ENCODE peak calls at places on chromosomes 13 and 19, in nine cellular contexts. M is stimulated activated CD4-positive, alpha-beta T cell treated with anti-CD3 and anti-CD28 coated beads, Interleukin-4, amount 100 ng/mL, for 4 hours; U is MCF 10A; A is vagina; S is EL; I is NK-92 treated with Interleukin-12 subunit alpha and Interleukin-12 subunit beta, amount 100 ng/mL, for 24 hours; Q is dorsolateral prefrontal cortex; R is naive thymus-derived CD8-positive, alpha-beta T cell; C is astrocyte. N is an unnamed sample.

GRCh38 chr19:31270897-31271568 is 78.2 kb downstream of the TSHZ3 start:
- DNase-seq in M (no peak), U (no peak), A (no peak), S (no peak), I (no peak), Q (no peak), R (no peak), C (peak), N (no peak)

GRCh38 chr19:48713041-48713863 is 6.3 kb downstream of the MAMSTR start:
- DNase-seq in M (no peak), U (peak), A (no peak), S (peak), I (no peak), Q (no peak), R (no peak), C (no peak), N (no peak)

GRCh38 chr19:45200614-45201013 is 22.0 kb downstream of the BLOC1S3 start:
- DNase-seq in M (no peak), U (peak), A (no peak), S (peak), I (no peak), Q (peak), R (no peak), C (no peak), N (no peak)

GRCh38 chr13:112606125-112607001 is 18.4 kb upstream of the TUBGCP3 start:
- DNase-seq in M (peak), U (peak), A (no peak), S (peak), I (peak), Q (peak), R (peak), C (peak), N (peak)

GRCh38 chr19:30408734-30409301 is 36.6 kb downstream of the ZNF536 start:
- DNase-seq in M (no peak), U (no peak), A (no peak), S (no peak), I (no peak), Q (no peak), R (no peak), C (no peak), N (no peak)

GRCh38 chr13:21576424-21576823 is 27.5 kb downstream of the MICU2 start:
- DNase-seq in M (no peak), U (no peak), A (no peak), S (peak), I (no peak), Q (no peak), R (no peak), C (no peak), N (no peak)

GRCh38 chr13:101727118-101727517 is 274.6 kb downstream of the ITGBL1 start:
- DNase-seq in M (no peak), U (no peak), A (no peak), S (no peak), I (no peak), Q (no peak), R (no peak), C (no peak), N (no peak)

GRCh38 chr13:51781246-51782022 is 22.5 kb downstream of the DHRS12 start:
- DNase-seq in M (no peak), U (peak), A (no peak), S (peak), I (no peak), Q (no peak), R (no peak), C (no peak), N (no peak)

GRCh38 chr19:52992109-52993004 is 21.4 kb upstream of the ERVV-1 start:
- DNase-seq in M (no peak), U (no peak), A (no peak), S (peak), I (no peak), Q (no peak), R (no peak), C (no peak), N (no peak)

GRCh38 chr13:110340812-110341444 is 33.8 kb downstream of the COL4A2 start:
- DNase-seq in M (peak), U (no peak), A (no peak), S (peak), I (no peak), Q (no peak), R (peak), C (peak), N (no peak)

GRCh38 chr19:18647807-18648206 is 11.0 kb downstream of the KLHL26 start:
- DNase-seq in M (no peak), U (no peak), A (no peak), S (no peak), I (no peak), Q (no peak), R (no peak), C (no peak), N (no peak)

GRCh38 chr13:33953781-33954180 is 135.8 kb downstream of the RFC3 start:
- DNase-seq in M (no peak), U (no peak), A (no peak), S (peak), I (no peak), Q (no peak), R (no peak), C (peak), N (no peak)

GRCh38 chr19:13262450-13262849 is 112.2 kb downstream of the IER2 start:
- DNase-seq in M (no peak), U (peak), A (no peak), S (peak), I (no peak), Q (no peak), R (no peak), C (peak), N (no peak)

GRCh38 chr13:27280009-27280646 is 9.5 kb downstream of the RASL11A start:
- DNase-seq in M (no peak), U (no peak), A (no peak), S (peak), I (no peak), Q (no peak), R (no peak), C (no peak), N (no peak)

GRCh38 chr19:36172852-36173251 is 20.6 kb upstream of the COX7A1 start:
- DNase-seq in M (no peak), U (no peak), A (no peak), S (no peak), I (no peak), Q (no peak), R (no peak), C (no peak), N (no peak)

GRCh38 chr13:28059214-28059613 is 41.2 kb downstream of the FLT3 start:
- DNase-seq in M (peak), U (peak), A (no peak), S (peak), I (peak), Q (no peak), R (peak), C (no peak), N (no peak)

GRCh38 chr19:45681391-45682015 is 10.2 kb downstream of the SNRPD2 start:
- DNase-seq in M (peak), U (peak), A (no peak), S (peak), I (peak), Q (peak), R (peak), C (peak), N (peak)

GRCh38 chr19:54218960-54219661 is 3.7 kb downstream of the LILRB3 start:
- DNase-seq in M (no peak), U (no peak), A (no peak), S (no peak), I (no peak), Q (no peak), R (no peak), C (no peak), N (no peak)

GRCh38 chr19:2616741-2617392 is 85.6 kb downstream of the GNG7 start:
- DNase-seq in M (no peak), U (no peak), A (no peak), S (no peak), I (no peak), Q (no peak), R (no peak), C (no peak), N (no peak)

GRCh38 chr13:99507054-99507453 is 5.8 kb downstream of the TM9SF2 start:
- DNase-seq in M (no peak), U (no peak), A (no peak), S (no peak), I (no peak), Q (no peak), R (no peak), C (no peak), N (no peak)

GRCh38 chr13:21670006-21670882 is 629 bp upstream of the FGF9 start:
- DNase-seq in M (peak), U (peak), A (no peak), S (peak), I (peak), Q (no peak), R (peak), C (peak), N (peak)

GRCh38 chr19:10195199-10195519 is 406 bp upstream of the DNMT1 start:
- DNase-seq in M (no peak), U (no peak), A (no peak), S (no peak), I (no peak), Q (no peak), R (no peak), C (no peak), N (no peak)

GRCh38 chr19:40689339-40690049 is 957 bp downstream of the NUMBL start:
- DNase-seq in M (no peak), U (no peak), A (no peak), S (no peak), I (no peak), Q (no peak), R (peak), C (peak), N (no peak)

N was measured in effector CD8-positive, alpha-beta T cell.